ENCODE peak calls at places on chromosome 14, in five cellular contexts. N is A549; S is activated naive CD4-positive, alpha-beta T cell treated with anti-CD3 and anti-CD28 coated beads, Interleukin-2, amount 10 ng/mL, durations not matched to agents 7 days and 5 days; E is GM06990; P is Panc1. G is an unnamed sample.

GRCh38 chr14:51394391-51394790 is 154.3 kb downstream of the TMX1 start:
- DNase-seq in N (no peak), S (no peak), E (no peak), P (no peak), G (no peak)

GRCh38 chr14:105880616-105881015 is 354.2 kb downstream of the TMEM121 start:
- DNase-seq in N (no peak), S (peak), E (no peak), P (no peak), G (no peak)

GRCh38 chr14:75341639-75342038 is 63.0 kb downstream of the FOS start:
- DNase-seq in N (no peak), S (no peak), E (no peak), P (no peak), G (no peak)

GRCh38 chr14:23071975-23072539 is 14.7 kb upstream of the CDH24 start:
- DNase-seq in N (no peak), S (no peak), E (no peak), P (no peak), G (no peak)

GRCh38 chr14:77485901-77486678 is 12.5 kb downstream of the ISM2 start:
- DNase-seq in N (peak), S (no peak), E (no peak), P (no peak), G (no peak)

GRCh38 chr14:104112609-104113571 is 25.5 kb upstream of the KIF26A start:
- DNase-seq in N (no peak), S (no peak), E (no peak), P (no peak), G (no peak)

GRCh38 chr14:62739647-62740046 is 305.6 kb downstream of the KCNH5 start:
- DNase-seq in N (no peak), S (no peak), E (no peak), P (no peak), G (no peak)

GRCh38 chr14:104105822-104106470 is 20.4 kb downstream of the ASPG start:
- DNase-seq in N (no peak), S (peak), E (no peak), P (no peak), G (no peak)

GRCh38 chr14:46819117-46819516 is 167.5 kb upstream of the RPL10L start:
- DNase-seq in N (no peak), S (no peak), E (no peak), P (no peak), G (no peak)

GRCh38 chr14:89750206-89750867 is 204.2 kb downstream of the EFCAB11 start:
- DNase-seq in N (no peak), S (no peak), E (no peak), P (no peak), G (no peak)

GRCh38 chr14:67397536-67397935 is 14.4 kb downstream of the PLEK2 start:
- DNase-seq in N (no peak), S (no peak), E (no peak), P (no peak), G (no peak)

GRCh38 chr14:30234966-30235365 is 307.3 kb upstream of the PRKD1 start:
- DNase-seq in N (no peak), S (no peak), E (no peak), P (no peak), G (no peak)

GRCh38 chr14:56247495-56248087 is 129.4 kb downstream of the PELI2 start:
- DNase-seq in N (peak), S (no peak), E (no peak), P (no peak), G (no peak)

GRCh38 chr14:91341331-91342242 is 76.0 kb downstream of the CCDC88C start:
- DNase-seq in N (no peak), S (no peak), E (no peak), P (no peak), G (no peak)

GRCh38 chr14:101072945-101073597 is 169.5 kb upstream of the RTL1 start:
- DNase-seq in N (peak), S (peak), E (peak), P (peak), G (peak)

GRCh38 chr14:62126885-62127478 is 364.8 kb downstream of the SNAPC1 start:
- DNase-seq in N (peak), S (no peak), E (no peak), P (peak), G (peak)

GRCh38 chr14:91521058-91521721 is 11.1 kb upstream of the PPP4R3A start:
- DNase-seq in N (no peak), S (no peak), E (no peak), P (no peak), G (no peak)

GRCh38 chr14:102213470-102213869 is 73.8 kb downstream of the WDR20 start:
- DNase-seq in N (no peak), S (no peak), E (no peak), P (no peak), G (no peak)

GRCh38 chr14:101062065-101062450 is 158.5 kb upstream of the RTL1 start:
- DNase-seq in N (no peak), S (peak), E (no peak), P (no peak), G (no peak)

GRCh38 chr14:90039253-90040010 is 22.4 kb upstream of the KCNK13 start:
- DNase-seq in N (no peak), S (no peak), E (no peak), P (no peak), G (no peak)

GRCh38 chr14:65791551-65791981 is 379.0 kb downstream of the FUT8 start:
- DNase-seq in N (peak), S (no peak), E (peak), P (no peak), G (peak)

GRCh38 chr14:35789651-35790050 is 19.4 kb downstream of the RALGAPA1 start:
- DNase-seq in N (no peak), S (no peak), E (no peak), P (no peak), G (no peak)

GRCh38 chr14:90871605-90872233 is 55.5 kb upstream of the TTC7B start:
- DNase-seq in N (peak), S (no peak), E (no peak), P (no peak), G (no peak)